ENCODE peak calls at places on chromosome 16, in nine cellular contexts. N, R, Z, D, F, W, P, C and K are unnamed samples.

GRCh38 chr16:22353188-22353919 is 21.1 kb downstream of the CDR2 start:
- DNase-seq in C (no peak), W (no peak), R (peak; percentile 55), F (no peak), Z (peak; percentile 86), D (no peak), P (no peak), N (no peak), K (peak; percentile 66)

GRCh38 chr16:2009302-2009711 is 314 bp downstream of the ZNF598 start:
- DNase-seq in R (no peak), C (no peak), D (no peak), N (no peak), F (no peak), W (no peak), Z (peak; percentile 45), P (no peak), K (no peak)

GRCh38 chr16:85333744-85334640 is 221.7 kb upstream of the CIBAR2 start:
- DNase-seq in D (no peak), W (no peak), P (no peak), R (no peak), N (no peak), F (no peak), C (no peak), Z (no peak), K (no peak)

GRCh38 chr16:79370736-79371135 is 229.8 kb downstream of the MAF start:
- DNase-seq in P (no peak), Z (no peak), F (no peak), N (no peak), R (no peak), W (no peak), D (no peak), C (no peak), K (no peak)

GRCh38 chr16:10150906-10151305 is 31.3 kb downstream of the GRIN2A start:
- DNase-seq in Z (no peak), C (no peak), R (no peak), W (no peak), P (no peak), F (no peak), D (no peak), N (no peak), K (peak; percentile 39)

GRCh38 chr16:27238016-27238587 is 30.5 kb downstream of the NSMCE1 start:
- DNase-seq in R (no peak), N (no peak), F (no peak), D (peak; percentile 74), P (no peak), Z (no peak), W (peak; percentile 68), C (peak; percentile 38), K (no peak)

GRCh38 chr16:2470234-2470601 is 879 bp upstream of the NTN3 start:
- DNase-seq in D (no peak), N (no peak), P (no peak), F (no peak), R (no peak), C (no peak), Z (no peak), W (no peak), K (no peak)

GRCh38 chr16:55257971-55258613 is 65.9 kb upstream of the IRX6 start:
- DNase-seq in P (no peak), D (peak; percentile 86), C (peak; percentile 23), N (peak; percentile 92), Z (peak; percentile 80), F (no peak), R (peak; percentile 31), W (peak; percentile 66), K (peak; percentile 46)

GRCh38 chr16:29114476-29115012 is 129.7 kb downstream of the LAT start:
- DNase-seq in C (no peak), D (no peak), Z (no peak), W (no peak), R (no peak), F (no peak), N (no peak), P (no peak), K (peak; percentile 6)

GRCh38 chr16:12311887-12312286 is 335.4 kb downstream of the SNX29 start:
- DNase-seq in C (no peak), P (no peak), N (no peak), F (no peak), D (no peak), W (no peak), R (peak; percentile 6), Z (peak; percentile 23), K (peak; percentile 28)

GRCh38 chr16:14958970-14959369 is 15.9 kb upstream of the PDXDC1 start:
- DNase-seq in P (no peak), D (no peak), F (no peak), N (no peak), R (peak; percentile 8), Z (peak; percentile 34), W (no peak), C (no peak), K (peak; percentile 22)

GRCh38 chr16:85330694-85331188 is 218.5 kb upstream of the CIBAR2 start:
- DNase-seq in R (peak; percentile 71), W (no peak), N (peak; percentile 78), F (no peak), Z (peak; percentile 95), D (no peak), P (no peak), C (no peak), K (peak; percentile 61)

GRCh38 chr16:29007865-29008593 is 23.2 kb downstream of the LAT start:
- DNase-seq in D (no peak), N (no peak), P (no peak), F (no peak), Z (peak; percentile 86), C (no peak), W (no peak), R (peak; percentile 50), K (peak; percentile 68)

GRCh38 chr16:21698169-21699032 is 34.6 kb downstream of the OTOA start:
- DNase-seq in C (no peak), R (no peak), W (no peak), Z (no peak), P (no peak), N (no peak), D (no peak), F (no peak), K (no peak)

GRCh38 chr16:11182381-11182780 is 73.6 kb downstream of the SOCS1 start:
- DNase-seq in P (no peak), R (no peak), F (no peak), C (no peak), D (peak; percentile 76), N (no peak), Z (no peak), W (no peak), K (no peak)

GRCh38 chr16:73154063-73154870 is 106.3 kb upstream of the ZFHX3 start:
- DNase-seq in P (peak; percentile 42), W (peak; percentile 82), F (no peak), N (no peak), R (no peak), C (peak; percentile 38), Z (no peak), D (peak; percentile 73), K (no peak)

GRCh38 chr16:85238233-85238647 is 126.0 kb upstream of the CIBAR2 start:
- DNase-seq in C (peak; percentile 36), F (peak; percentile 87), N (no peak), W (peak; percentile 92), D (peak; percentile 76), R (no peak), Z (peak; percentile 91), P (peak; percentile 30), K (no peak)

GRCh38 chr16:8854298-8854948 is 14.4 kb downstream of the CARHSP1 start:
- DNase-seq in D (peak; percentile 31), F (no peak), Z (no peak), C (no peak), N (no peak), P (no peak), R (no peak), W (peak; percentile 28), K (no peak)

GRCh38 chr16:901149-901548 is 69.6 kb downstream of the LMF1 start:
- DNase-seq in F (no peak), W (peak; percentile 10), Z (no peak), C (no peak), N (no peak), R (no peak), P (no peak), D (no peak), K (no peak)

DNA sequence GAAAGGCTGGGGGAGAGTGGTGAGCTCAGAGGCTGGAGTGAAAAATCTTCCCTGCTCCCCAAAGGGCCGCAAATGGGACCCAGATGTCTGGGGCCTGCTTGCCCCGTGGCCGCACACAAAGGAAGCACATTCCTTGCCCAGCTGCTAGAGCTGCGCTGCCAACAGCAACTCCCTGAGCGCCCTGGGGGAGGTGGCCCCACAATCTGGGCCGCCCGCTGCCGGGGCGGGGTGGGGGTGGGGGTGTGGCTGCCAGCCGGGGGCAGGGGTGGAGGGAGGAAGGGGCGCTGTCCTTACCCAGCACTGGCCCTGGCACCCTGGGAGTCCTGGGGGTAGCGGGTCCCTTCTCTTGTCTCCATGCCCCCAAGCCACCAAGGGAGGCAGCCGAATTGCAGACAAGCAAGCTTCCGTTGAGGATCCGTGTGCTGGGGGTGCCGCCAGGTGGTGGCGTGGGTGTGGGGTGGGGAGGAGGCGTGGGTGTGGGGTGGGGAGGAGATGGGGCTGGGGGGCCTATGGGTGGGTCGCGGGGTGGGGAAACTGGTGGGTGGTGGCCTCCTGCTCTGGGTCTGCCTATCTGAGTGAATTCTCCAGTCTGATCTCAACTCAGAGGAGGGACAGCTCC is 48.4 kb upstream of the PABPN1L start:
- DNase-seq in W (no peak), Z (peak; percentile 88), F (peak; percentile 52), R (no peak), N (no peak), P (no peak), D (no peak), C (no peak), K (no peak)
- H3K4me3 ChIP-seq in W (no peak overlapping the region), Z (no peak overlapping the region), F (no peak overlapping the region), R (no peak overlapping the region), N (no peak overlapping the region), P (no peak overlapping the region), D (no peak overlapping the region), C (no peak overlapping the region), K (no peak overlapping the region)

GRCh38 chr16:67177743-67178699 is 5.7 kb downstream of the MATCAP1 start:
- DNase-seq in W (peak; percentile 73), D (peak; percentile 93), R (peak; percentile 86), N (no peak), F (no peak), C (no peak), Z (peak; percentile 85), P (no peak), K (peak; percentile 94)
- H3K4me3 ChIP-seq in W (no peak overlapping the region), D (peak overlapping the region; percentile 49), R (peak overlapping the region; percentile 66), N (no peak overlapping the region), F (peak overlapping the region; percentile 47), C (peak overlapping the region; percentile 49), Z (peak overlapping the region; percentile 56), P (peak overlapping the region; percentile 45), K (peak overlapping the region; percentile 38)

DNA sequence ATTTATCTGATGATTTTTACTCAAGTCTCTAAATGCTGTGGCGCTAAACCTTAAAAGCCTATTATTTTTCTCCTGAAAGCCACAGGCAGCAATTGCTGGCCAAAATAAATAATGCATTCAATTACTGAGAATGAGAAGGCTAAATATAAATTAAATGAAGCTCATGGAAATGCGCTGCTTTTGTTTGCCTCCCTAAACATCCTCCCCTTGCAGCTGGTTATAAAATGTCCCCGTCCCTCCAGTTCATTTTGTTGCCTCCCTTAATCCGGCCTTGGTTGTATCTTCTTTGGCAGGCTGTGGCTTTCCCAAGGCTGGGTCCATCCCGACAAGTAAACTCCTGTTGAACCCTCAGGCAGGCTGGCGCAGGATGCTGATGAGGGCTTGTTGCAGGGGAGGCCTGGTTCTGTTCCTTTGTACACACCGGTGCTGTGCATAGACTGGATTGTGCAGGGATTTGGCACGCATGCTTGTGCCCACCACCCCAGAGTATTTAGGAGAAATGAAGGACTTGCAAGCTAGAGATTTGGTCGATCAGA is 62.7 kb downstream of the KNOP1 start:
- DNase-seq in Z (no peak), C (no peak), P (no peak), R (no peak), D (no peak), W (no peak), N (no peak), F (no peak), K (no peak)
- H3K4me3 ChIP-seq in Z (no peak overlapping the region), C (no peak overlapping the region), P (no peak overlapping the region), R (no peak overlapping the region), D (no peak overlapping the region), W (no peak overlapping the region), N (no peak overlapping the region), F (no peak overlapping the region), K (no peak overlapping the region)

GRCh38 chr16:81809567-81809966 is 30.5 kb downstream of the PLCG2 start:
- DNase-seq in P (no peak), D (no peak), Z (no peak), F (no peak), W (no peak), N (peak; percentile 56), R (no peak), C (no peak), K (no peak)
- H3K4me3 ChIP-seq in P (no peak overlapping the region), D (no peak overlapping the region), Z (no peak overlapping the region), F (no peak overlapping the region), W (no peak overlapping the region), N (peak overlapping the region; percentile 58), R (no peak overlapping the region), C (no peak overlapping the region), K (no peak overlapping the region)